ENCODE peak calls at places on chromosome 11, in seven cellular contexts. One of them, this sample, is unnamed.

GRCh38 chr11:68010058-68011041 is at the start of gene ALDH3B1:
- DNase-seq in GM12865: peak
- DNase-seq in A172: peak
- DNase-seq in AG09319: peak
- DNase-seq in stimulated activated CD4-positive, alpha-beta T cell treated with anti-CD3 and anti-CD28 coated beads, Interleukin-4, amount 100 ng/mL, for 48 hours: no peak
- DNase-seq in left ventricle myocardium superior: peak
- DNase-seq in dorsolateral prefrontal cortex: peak
- DNase-seq in this sample: peak

GRCh38 chr11:66607126-66607834 is 9.2 kb upstream of the RBM14 start:
- DNase-seq in GM12865: no peak
- DNase-seq in A172: peak
- DNase-seq in AG09319: peak
- DNase-seq in stimulated activated CD4-positive, alpha-beta T cell treated with anti-CD3 and anti-CD28 coated beads, Interleukin-4, amount 100 ng/mL, for 48 hours: no peak
- DNase-seq in left ventricle myocardium superior: peak
- DNase-seq in dorsolateral prefrontal cortex: peak
- DNase-seq in this sample: no peak

GRCh38 chr11:126419801-126420729 is 64.6 kb downstream of the ST3GAL4 start:
- DNase-seq in GM12865: peak
- DNase-seq in A172: no peak
- DNase-seq in AG09319: no peak
- DNase-seq in stimulated activated CD4-positive, alpha-beta T cell treated with anti-CD3 and anti-CD28 coated beads, Interleukin-4, amount 100 ng/mL, for 48 hours: no peak
- DNase-seq in left ventricle myocardium superior: peak
- DNase-seq in dorsolateral prefrontal cortex: no peak
- DNase-seq in this sample: no peak

GRCh38 chr11:34299962-34300350 is 57.9 kb downstream of the ABTB2 start:
- DNase-seq in GM12865: no peak
- DNase-seq in A172: no peak
- DNase-seq in AG09319: no peak
- DNase-seq in stimulated activated CD4-positive, alpha-beta T cell treated with anti-CD3 and anti-CD28 coated beads, Interleukin-4, amount 100 ng/mL, for 48 hours: no peak
- DNase-seq in left ventricle myocardium superior: no peak
- DNase-seq in dorsolateral prefrontal cortex: no peak
- DNase-seq in this sample: no peak

GRCh38 chr11:46987183-46987582 is 50.6 kb downstream of the CSTPP1 start:
- DNase-seq in GM12865: no peak
- DNase-seq in A172: no peak
- DNase-seq in AG09319: no peak
- DNase-seq in stimulated activated CD4-positive, alpha-beta T cell treated with anti-CD3 and anti-CD28 coated beads, Interleukin-4, amount 100 ng/mL, for 48 hours: no peak
- DNase-seq in left ventricle myocardium superior: no peak
- DNase-seq in dorsolateral prefrontal cortex: no peak
- DNase-seq in this sample: no peak

GRCh38 chr11:71449596-71449995 is 1.4 kb upstream of the DHCR7 start:
- DNase-seq in GM12865: no peak
- DNase-seq in A172: no peak
- DNase-seq in AG09319: no peak
- DNase-seq in stimulated activated CD4-positive, alpha-beta T cell treated with anti-CD3 and anti-CD28 coated beads, Interleukin-4, amount 100 ng/mL, for 48 hours: no peak
- DNase-seq in left ventricle myocardium superior: no peak
- DNase-seq in dorsolateral prefrontal cortex: no peak
- DNase-seq in this sample: no peak

GRCh38 chr11:46554205-46555162 is 39.3 kb downstream of the AMBRA1 start:
- DNase-seq in GM12865: no peak
- DNase-seq in A172: peak
- DNase-seq in AG09319: peak
- DNase-seq in stimulated activated CD4-positive, alpha-beta T cell treated with anti-CD3 and anti-CD28 coated beads, Interleukin-4, amount 100 ng/mL, for 48 hours: no peak
- DNase-seq in left ventricle myocardium superior: no peak
- DNase-seq in dorsolateral prefrontal cortex: no peak
- DNase-seq in this sample: no peak

GRCh38 chr11:3616721-3617460 is 24.9 kb downstream of the ART5 start:
- DNase-seq in GM12865: no peak
- DNase-seq in A172: no peak
- DNase-seq in AG09319: no peak
- DNase-seq in stimulated activated CD4-positive, alpha-beta T cell treated with anti-CD3 and anti-CD28 coated beads, Interleukin-4, amount 100 ng/mL, for 48 hours: no peak
- DNase-seq in left ventricle myocardium superior: no peak
- DNase-seq in dorsolateral prefrontal cortex: no peak
- DNase-seq in this sample: no peak

GRCh38 chr11:1398506-1399235 is 8.9 kb downstream of the BRSK2 start:
- DNase-seq in GM12865: no peak
- DNase-seq in A172: no peak
- DNase-seq in AG09319: no peak
- DNase-seq in stimulated activated CD4-positive, alpha-beta T cell treated with anti-CD3 and anti-CD28 coated beads, Interleukin-4, amount 100 ng/mL, for 48 hours: no peak
- DNase-seq in left ventricle myocardium superior: no peak
- DNase-seq in dorsolateral prefrontal cortex: no peak
- DNase-seq in this sample: peak

GRCh38 chr11:114774599-114775365 is 96.5 kb downstream of the NXPE2 start:
- DNase-seq in GM12865: peak
- DNase-seq in A172: peak
- DNase-seq in AG09319: no peak
- DNase-seq in stimulated activated CD4-positive, alpha-beta T cell treated with anti-CD3 and anti-CD28 coated beads, Interleukin-4, amount 100 ng/mL, for 48 hours: peak
- DNase-seq in left ventricle myocardium superior: peak
- DNase-seq in dorsolateral prefrontal cortex: peak
- DNase-seq in this sample: no peak

GRCh38 chr11:125773516-125773915 is 5.1 kb downstream of the PATE2 start:
- DNase-seq in GM12865: no peak
- DNase-seq in A172: no peak
- DNase-seq in AG09319: no peak
- DNase-seq in stimulated activated CD4-positive, alpha-beta T cell treated with anti-CD3 and anti-CD28 coated beads, Interleukin-4, amount 100 ng/mL, for 48 hours: no peak
- DNase-seq in left ventricle myocardium superior: no peak
- DNase-seq in dorsolateral prefrontal cortex: no peak
- DNase-seq in this sample: no peak

GRCh38 chr11:115806056-115806455 is 301.8 kb upstream of the CADM1 start:
- DNase-seq in GM12865: no peak
- DNase-seq in A172: no peak
- DNase-seq in AG09319: no peak
- DNase-seq in stimulated activated CD4-positive, alpha-beta T cell treated with anti-CD3 and anti-CD28 coated beads, Interleukin-4, amount 100 ng/mL, for 48 hours: no peak
- DNase-seq in left ventricle myocardium superior: no peak
- DNase-seq in dorsolateral prefrontal cortex: no peak
- DNase-seq in this sample: no peak

GRCh38 chr11:62012451-62013265 is 45.2 kb upstream of the FTH1 start:
- DNase-seq in GM12865: no peak
- DNase-seq in A172: peak
- DNase-seq in AG09319: no peak
- DNase-seq in stimulated activated CD4-positive, alpha-beta T cell treated with anti-CD3 and anti-CD28 coated beads, Interleukin-4, amount 100 ng/mL, for 48 hours: no peak
- DNase-seq in left ventricle myocardium superior: no peak
- DNase-seq in dorsolateral prefrontal cortex: no peak
- DNase-seq in this sample: no peak

GRCh38 chr11:16737860-16738197 is 618 bp upstream of the C11orf58 start:
- DNase-seq in GM12865: no peak
- DNase-seq in A172: no peak
- DNase-seq in AG09319: no peak
- DNase-seq in stimulated activated CD4-positive, alpha-beta T cell treated with anti-CD3 and anti-CD28 coated beads, Interleukin-4, amount 100 ng/mL, for 48 hours: no peak
- DNase-seq in left ventricle myocardium superior: no peak
- DNase-seq in dorsolateral prefrontal cortex: no peak
- DNase-seq in this sample: no peak

GRCh38 chr11:75239551-75240290 is 853 bp upstream of the TPBGL start:
- DNase-seq in GM12865: no peak
- DNase-seq in A172: no peak
- DNase-seq in AG09319: no peak
- DNase-seq in stimulated activated CD4-positive, alpha-beta T cell treated with anti-CD3 and anti-CD28 coated beads, Interleukin-4, amount 100 ng/mL, for 48 hours: no peak
- DNase-seq in left ventricle myocardium superior: no peak
- DNase-seq in dorsolateral prefrontal cortex: no peak
- DNase-seq in this sample: no peak

GRCh38 chr11:130037058-130037457 is 32.6 kb upstream of the APLP2 start:
- DNase-seq in GM12865: no peak
- DNase-seq in A172: peak
- DNase-seq in AG09319: peak
- DNase-seq in stimulated activated CD4-positive, alpha-beta T cell treated with anti-CD3 and anti-CD28 coated beads, Interleukin-4, amount 100 ng/mL, for 48 hours: no peak
- DNase-seq in left ventricle myocardium superior: no peak
- DNase-seq in dorsolateral prefrontal cortex: no peak
- DNase-seq in this sample: no peak

GRCh38 chr11:80505771-80506170 is 1064.9 kb upstream of the TENM4 start:
- DNase-seq in GM12865: peak
- DNase-seq in A172: peak
- DNase-seq in AG09319: no peak
- DNase-seq in stimulated activated CD4-positive, alpha-beta T cell treated with anti-CD3 and anti-CD28 coated beads, Interleukin-4, amount 100 ng/mL, for 48 hours: no peak
- DNase-seq in left ventricle myocardium superior: no peak
- DNase-seq in dorsolateral prefrontal cortex: no peak
- DNase-seq in this sample: no peak

GRCh38 chr11:131165036-131165435 is 205.4 kb upstream of the NTM start:
- DNase-seq in GM12865: no peak
- DNase-seq in A172: no peak
- DNase-seq in AG09319: no peak
- DNase-seq in stimulated activated CD4-positive, alpha-beta T cell treated with anti-CD3 and anti-CD28 coated beads, Interleukin-4, amount 100 ng/mL, for 48 hours: no peak
- DNase-seq in left ventricle myocardium superior: no peak
- DNase-seq in dorsolateral prefrontal cortex: no peak
- DNase-seq in this sample: no peak

GRCh38 chr11:73295996-73296318 is 12.1 kb upstream of the ARHGEF17 start:
- DNase-seq in GM12865: no peak
- DNase-seq in A172: no peak
- DNase-seq in AG09319: no peak
- DNase-seq in stimulated activated CD4-positive, alpha-beta T cell treated with anti-CD3 and anti-CD28 coated beads, Interleukin-4, amount 100 ng/mL, for 48 hours: no peak
- DNase-seq in left ventricle myocardium superior: no peak
- DNase-seq in dorsolateral prefrontal cortex: no peak
- DNase-seq in this sample: no peak

GRCh38 chr11:72773291-72773690 is 20.6 kb downstream of the STARD10 start:
- DNase-seq in GM12865: no peak
- DNase-seq in A172: peak
- DNase-seq in AG09319: peak
- DNase-seq in stimulated activated CD4-positive, alpha-beta T cell treated with anti-CD3 and anti-CD28 coated beads, Interleukin-4, amount 100 ng/mL, for 48 hours: no peak
- DNase-seq in left ventricle myocardium superior: peak
- DNase-seq in dorsolateral prefrontal cortex: peak
- DNase-seq in this sample: peak

GRCh38 chr11:44987506-44987905 is 36.8 kb upstream of the TP53I11 start:
- DNase-seq in GM12865: no peak
- DNase-seq in A172: no peak
- DNase-seq in AG09319: no peak
- DNase-seq in stimulated activated CD4-positive, alpha-beta T cell treated with anti-CD3 and anti-CD28 coated beads, Interleukin-4, amount 100 ng/mL, for 48 hours: no peak
- DNase-seq in left ventricle myocardium superior: no peak
- DNase-seq in dorsolateral prefrontal cortex: no peak
- DNase-seq in this sample: no peak

This sample was measured in heart left ventricle.